ENCODE peak calls at places on chromosomes 2 and 18, in six cellular contexts. A is mesendoderm; D is CD4-positive, alpha-beta T cell; F is suprapubic skin; H is transverse colon; G is dorsolateral prefrontal cortex. X is an unnamed sample.

GRCh38 chr2:145961846-145962245 is 1441.9 kb upstream of the ZEB2 start:
- DNase-seq in A (no peak), D (no peak), F (no peak), H (no peak), G (no peak), X (no peak)

GRCh38 chr2:23548143-23548769 is 163.3 kb downstream of the KLHL29 start:
- DNase-seq in A (no peak), D (no peak), F (no peak), H (no peak), G (no peak), X (no peak)

GRCh38 chr18:50829644-50830043 is 9.8 kb upstream of the MRO start:
- DNase-seq in A (no peak), D (no peak), F (no peak), H (no peak), G (no peak), X (no peak)

GRCh38 chr2:195479407-195479806 is 177.6 kb upstream of the SLC39A10 start:
- DNase-seq in A (peak), D (no peak), F (no peak), H (no peak), G (no peak), X (no peak)

GRCh38 chr2:113760400-113760799 is 4.0 kb upstream of the SLC35F5 start:
- DNase-seq in A (no peak), D (no peak), F (no peak), H (no peak), G (no peak), X (no peak)

GRCh38 chr2:238099709-238100048 is 461 bp upstream of the ESPNL start:
- DNase-seq in A (no peak), D (no peak), F (peak), H (no peak), G (peak), X (no peak)

GRCh38 chr18:43271593-43272432 is 5.5 kb downstream of the SYT4 start:
- DNase-seq in A (peak), D (no peak), F (no peak), H (no peak), G (no peak), X (peak)

GRCh38 chr18:62576277-62576676 is 53.5 kb downstream of the ZCCHC2 start:
- DNase-seq in A (no peak), D (no peak), F (no peak), H (no peak), G (no peak), X (no peak)

GRCh38 chr2:29042581-29043075 is 31.7 kb downstream of the PCARE start:
- DNase-seq in A (no peak), D (no peak), F (no peak), H (no peak), G (no peak), X (no peak)

GRCh38 chr2:134465228-134465627 is 211.4 kb downstream of the MGAT5 start:
- DNase-seq in A (no peak), D (no peak), F (no peak), H (no peak), G (no peak), X (no peak)

GRCh38 chr2:71897145-71897495 is 250.5 kb downstream of the CYP26B1 start:
- DNase-seq in A (no peak), D (no peak), F (no peak), H (no peak), G (no peak), X (no peak)

GRCh38 chr2:65722028-65722427 is 289.6 kb upstream of the SPRED2 start:
- DNase-seq in A (peak), D (no peak), F (no peak), H (peak), G (no peak), X (no peak)

GRCh38 chr2:31235504-31235902 is 1.6 kb downstream of the EHD3 start:
- DNase-seq in A (peak), D (no peak), F (no peak), H (no peak), G (no peak), X (no peak)

GRCh38 chr18:48293954-48294893 is 115.0 kb downstream of the ZBTB7C start:
- DNase-seq in A (peak), D (no peak), F (no peak), H (no peak), G (no peak), X (no peak)

GRCh38 chr2:2848621-2849443 is 517.8 kb upstream of the MYT1L start:
- DNase-seq in A (peak), D (no peak), F (no peak), H (no peak), G (no peak), X (no peak)

GRCh38 chr2:173187911-173188788 is 112.5 kb downstream of the MAP3K20 start:
- DNase-seq in A (no peak), D (no peak), F (no peak), H (no peak), G (no peak), X (no peak)

DNA sequence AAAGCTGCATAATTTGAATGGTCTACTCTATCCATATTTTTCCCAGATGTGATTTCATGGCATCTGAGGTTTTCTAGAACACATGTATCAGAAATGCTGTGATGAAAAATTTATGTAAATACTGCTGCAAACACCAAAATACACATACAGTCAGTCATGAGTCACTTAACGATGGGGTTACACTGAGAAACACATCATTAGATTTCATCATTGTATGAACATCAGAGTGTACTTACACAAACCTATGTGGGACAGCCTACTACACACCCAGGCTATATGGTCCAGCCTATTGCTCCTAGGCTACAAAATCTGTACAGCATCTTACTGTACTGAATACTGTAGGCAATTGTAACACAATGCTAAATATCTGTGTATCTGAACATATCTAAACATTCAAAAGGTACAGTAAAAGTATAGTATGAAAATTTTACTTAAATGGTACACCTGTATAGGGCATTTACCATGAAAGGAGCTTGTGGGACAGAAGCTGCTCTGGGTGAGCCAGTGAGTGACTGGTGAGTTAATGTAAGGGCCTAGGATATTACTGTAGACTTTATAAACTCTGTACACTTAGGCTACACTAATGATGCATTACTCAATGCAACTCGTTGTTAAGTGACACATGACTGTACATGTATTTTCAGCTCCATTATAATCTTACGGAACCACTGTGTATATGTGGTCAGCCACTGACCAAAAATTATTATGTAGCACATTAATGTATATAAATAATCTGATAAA is 33.5 kb downstream of the PNO1 start:
- DNase-seq in A (no peak), D (no peak), F (no peak), H (no peak), G (no peak), X (no peak)
- H3K27ac ChIP-seq in A (no peak), D (no peak), F (no peak), H (no peak), G (no peak), X (no peak)

GRCh38 chr2:127645395-127646291 is at the start of gene GPR17:
- DNase-seq in A (no peak), D (no peak), F (no peak), H (no peak), G (peak), X (peak)
- H3K27ac ChIP-seq in A (no peak), D (no peak), F (peak), H (peak), G (peak), X (no peak)

DNA sequence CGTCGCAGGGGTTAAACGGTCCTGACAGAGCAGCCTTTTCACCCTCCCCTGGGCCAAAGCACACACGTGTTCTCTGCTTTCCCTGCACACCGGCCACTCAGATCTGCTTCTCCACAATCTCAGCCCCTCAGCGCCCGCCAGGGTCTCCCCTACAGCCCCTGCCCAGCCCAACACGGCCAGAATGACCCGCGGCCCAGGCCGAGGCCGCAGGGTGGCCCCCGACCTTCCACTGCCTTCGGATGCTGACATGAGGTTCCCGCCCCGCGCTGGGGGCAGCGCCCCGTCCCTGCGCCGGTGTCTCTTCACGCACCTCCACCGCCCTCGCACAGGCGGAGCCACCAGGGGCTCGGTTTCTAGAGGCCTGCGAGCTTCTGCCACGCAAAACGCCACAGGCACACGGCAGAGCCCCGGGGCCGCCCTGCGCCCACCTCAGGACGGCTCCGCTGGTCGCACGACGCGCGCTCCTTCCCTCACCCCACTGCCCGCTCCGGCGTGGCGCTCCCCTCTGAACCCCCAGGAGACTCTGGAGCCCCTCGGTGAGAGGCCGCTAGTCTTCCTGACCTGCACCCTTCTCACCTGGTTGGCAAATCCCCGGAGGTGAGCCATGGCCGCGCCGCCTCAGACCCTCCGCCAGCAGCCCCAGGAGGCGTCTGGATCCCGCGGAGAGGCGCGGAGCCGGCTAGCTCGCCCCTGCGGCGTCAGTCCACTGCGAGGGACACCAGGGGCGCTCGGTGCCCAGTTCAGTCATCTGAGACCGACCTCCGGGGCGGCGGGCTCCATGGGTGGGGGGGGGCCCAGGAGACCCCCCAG is 749 bp downstream of the STK25 start:
- DNase-seq in A (peak), D (no peak), F (no peak), H (peak), G (no peak), X (peak)
- H3K27ac ChIP-seq in A (peak), D (no peak), F (peak), H (peak), G (peak), X (peak)

GRCh38 chr18:74947417-74947816 is 261.5 kb downstream of the PTGR3 start:
- DNase-seq in A (no peak), D (no peak), F (no peak), H (no peak), G (no peak), X (no peak)

GRCh38 chr18:74942319-74942910 is 266.5 kb downstream of the PTGR3 start:
- DNase-seq in A (no peak), D (peak), F (no peak), H (no peak), G (no peak), X (no peak)

GRCh38 chr18:74946646-74947045 is 262.3 kb downstream of the PTGR3 start:
- DNase-seq in A (no peak), D (no peak), F (no peak), H (no peak), G (no peak), X (no peak)

GRCh38 chr18:74945774-74946545 is 263.0 kb downstream of the PTGR3 start:
- DNase-seq in A (no peak), D (no peak), F (no peak), H (no peak), G (no peak), X (no peak)

GRCh38 chr18:74944676-74945075 is 264.3 kb downstream of the PTGR3 start:
- DNase-seq in A (no peak), D (no peak), F (no peak), H (no peak), G (no peak), X (no peak)
- H3K27ac ChIP-seq in A (no peak), D (no peak), F (no peak), H (no peak), G (no peak), X (no peak)

GRCh38 chr2:160338891-160339290 is 138.8 kb upstream of the ITGB6 start:
- DNase-seq in A (peak), D (no peak), F (no peak), H (peak), G (no peak), X (no peak)
- H3K27ac ChIP-seq in A (no peak), D (no peak), F (peak), H (peak), G (no peak), X (no peak)

DNA sequence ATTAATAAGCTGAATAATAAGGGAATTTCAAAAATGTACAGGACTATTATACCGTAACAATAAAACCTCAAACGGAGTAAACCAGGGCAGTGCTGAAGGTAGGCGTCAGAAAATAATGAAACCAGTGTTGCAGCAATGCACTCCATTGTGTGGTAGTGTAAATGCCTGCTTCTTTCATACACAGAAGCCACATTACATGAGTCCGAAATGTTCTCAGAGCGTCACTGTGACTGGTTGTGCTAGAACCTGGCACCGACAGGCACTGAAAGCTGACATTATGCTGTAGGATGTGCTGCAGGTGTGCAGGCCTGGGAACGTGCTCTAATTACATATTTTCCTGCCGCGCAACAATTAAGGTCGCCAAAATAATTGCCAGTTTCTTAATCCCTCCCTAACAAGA is 53.3 kb downstream of the ZEB2 start:
- DNase-seq in A (no peak), D (no peak), F (no peak), H (no peak), G (no peak), X (no peak)
- H3K27ac ChIP-seq in A (no peak), D (no peak), F (no peak), H (no peak), G (peak), X (no peak)

GRCh38 chr2:118970396-118971135 is 28.6 kb downstream of the MARCO start:
- DNase-seq in A (no peak), D (no peak), F (no peak), H (no peak), G (no peak), X (no peak)
- H3K27ac ChIP-seq in A (no peak), D (no peak), F (peak), H (no peak), G (no peak), X (no peak)

GRCh38 chr18:31195063-31195462 is 32.4 kb upstream of the DSC1 start:
- DNase-seq in A (no peak), D (no peak), F (no peak), H (no peak), G (no peak), X (no peak)
- H3K27ac ChIP-seq in A (no peak), D (no peak), F (no peak), H (no peak), G (no peak), X (no peak)